ENCODE peak calls at places on chromosomes 13 and 19, in six cellular contexts. X, J, P, B, K and H are unnamed samples. For H3K27me3, the result is how much of the 10 kb centered on the place peaks cover.

GRCh38 chr13:105847532-105848295 is 687.7 kb downstream of the EFNB2 start:
- DNase-seq in X (no peak), J (no peak), P (peak), B (no peak), K (no peak), H (peak)

GRCh38 chr19:3866798-3867638 is 1.8 kb downstream of the ZFR2 start:
- DNase-seq in X (no peak), J (no peak), P (no peak), B (no peak), K (no peak), H (no peak)

GRCh38 chr19:18373892-18374629 is 11.9 kb upstream of the GDF15 start:
- DNase-seq in X (peak), J (peak), P (peak), B (peak), K (peak), H (peak)

GRCh38 chr19:14971474-14971873 is 8.2 kb downstream of the SLC1A6 start:
- DNase-seq in X (no peak), J (no peak), P (no peak), B (no peak), K (no peak), H (no peak)

GRCh38 chr13:30915691-30916541 is 9.8 kb downstream of the MEDAG start:
- DNase-seq in X (no peak), J (no peak), P (no peak), B (no peak), K (no peak), H (no peak)

GRCh38 chr19:12913871-12914690 is 5.0 kb downstream of the SYCE2 start:
- DNase-seq in X (no peak), J (peak), P (no peak), B (peak), K (no peak), H (no peak)

GRCh38 chr13:34258646-34259386 is 440.9 kb downstream of the RFC3 start:
- DNase-seq in X (no peak), J (no peak), P (no peak), B (no peak), K (no peak), H (no peak)

GRCh38 chr19:29586401-29586800 is 19.7 kb upstream of the POP4 start:
- DNase-seq in X (no peak), J (no peak), P (no peak), B (no peak), K (no peak), H (no peak)

GRCh38 chr19:44608391-44608821 is 5.0 kb upstream of the IGSF23 start:
- DNase-seq in X (no peak), J (no peak), P (peak), B (no peak), K (no peak), H (peak)

DNA sequence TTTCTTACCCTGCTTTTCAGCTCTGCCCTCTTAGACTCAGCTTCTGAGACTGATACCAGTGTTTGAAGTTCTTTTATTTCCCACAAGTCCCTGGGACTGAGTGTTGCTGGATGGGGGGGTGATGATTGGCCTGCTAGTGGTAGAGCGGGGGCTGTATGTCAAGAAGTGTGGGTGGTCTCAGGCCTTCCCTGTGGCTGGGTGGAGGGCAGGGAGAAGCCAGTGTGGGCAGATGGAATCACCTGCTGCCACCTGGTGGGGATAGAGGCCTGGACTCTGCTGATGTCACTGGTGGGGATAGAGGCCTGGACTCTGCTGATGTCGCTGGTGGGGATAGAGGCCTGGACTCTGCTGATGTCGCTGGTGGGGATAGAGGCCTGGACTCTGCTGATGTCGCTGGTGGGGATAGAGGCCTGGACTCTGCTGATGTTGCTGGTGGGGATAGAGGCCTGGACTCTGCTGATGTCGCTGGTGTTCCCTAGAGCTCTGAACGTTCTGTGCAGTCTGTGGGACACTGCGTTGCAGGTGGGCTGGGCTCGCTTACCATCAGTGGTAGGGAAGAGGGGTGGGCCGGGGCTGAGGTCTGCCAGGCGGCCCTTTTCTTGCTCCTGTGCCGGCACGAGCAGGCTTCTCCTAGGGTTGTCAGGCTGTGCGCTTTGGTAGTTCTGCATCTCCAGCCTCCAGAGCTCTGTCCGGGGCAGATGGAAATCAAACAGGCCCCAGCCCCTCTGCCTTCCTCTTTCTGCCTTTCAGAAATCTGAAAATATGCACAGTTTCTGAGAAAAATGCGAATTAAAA is 101.3 kb downstream of the ARHGEF7 start:
- DNase-seq in X (peak), J (no peak), P (peak), B (peak), K (no peak), H (peak)
- TF ChIP-seq CTCF in X (peak), J (peak), P (peak), B (peak), K (peak), H (peak)

GRCh38 chr19:5075603-5076002 is 106.7 kb downstream of the KDM4B start:
- DNase-seq in X (no peak), J (no peak), P (no peak), B (no peak), K (no peak), H (no peak)
- TF ChIP-seq EZH2phosphoT487 in X (no peak), J (no peak), P (no peak), B (no peak), K (no peak), H (no peak)

GRCh38 chr13:28533049-28533436 is 38.1 kb upstream of the FLT1 start:
- DNase-seq in X (peak), J (no peak), P (no peak), B (no peak), K (no peak), H (no peak)

GRCh38 chr13:28531195-28531955 is 36.4 kb upstream of the FLT1 start:
- DNase-seq in X (peak), J (no peak), P (peak), B (peak), K (no peak), H (peak)

GRCh38 chr13:28531956-28532225 is 37.0 kb upstream of the FLT1 start:
- DNase-seq in X (no peak), J (no peak), P (no peak), B (no peak), K (no peak), H (no peak)

GRCh38 chr13:28533441-28534166 is 38.7 kb upstream of the FLT1 start:
- DNase-seq in X (no peak), J (no peak), P (no peak), B (no peak), K (no peak), H (no peak)

GRCh38 chr13:28532226-28533048 is 37.5 kb upstream of the FLT1 start:
- DNase-seq in X (peak), J (no peak), P (no peak), B (peak), K (no peak), H (peak)
- H3K27me3 ChIP-seq in X (under half), J (under half), P (under half), B (half or more), K (under half), H (under half)

GRCh38 chr19:41263850-41264580 is at the start of gene HNRNPUL1:
- DNase-seq in X (peak), J (peak), P (peak), B (peak), K (peak), H (peak)
- TF ChIP-seq CTCF in X (peak), J (peak), P (peak), B (peak), K (peak), H (peak)

DNA sequence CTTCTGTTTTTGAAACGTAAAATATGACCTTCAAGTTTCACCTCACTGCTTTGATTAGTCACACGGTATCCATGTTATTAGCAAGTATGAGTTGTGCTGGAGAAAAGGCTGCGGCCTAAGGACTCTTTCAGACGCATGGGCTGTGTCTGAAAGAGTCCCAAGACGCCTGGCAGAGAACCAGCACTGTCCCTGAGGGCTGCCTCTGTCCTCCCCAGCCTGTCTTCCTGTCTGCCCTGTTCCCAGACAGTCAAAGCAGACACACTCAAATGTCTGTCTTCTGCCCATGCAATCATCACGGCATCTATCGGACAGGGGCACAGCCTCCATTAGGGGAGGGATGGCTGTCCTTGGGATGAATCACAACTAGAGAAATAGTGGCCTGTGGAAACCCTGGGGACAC is 65.5 kb downstream of the DPY19L3 start:
- DNase-seq in X (no peak), J (no peak), P (no peak), B (no peak), K (no peak), H (no peak)
- TF ChIP-seq EZH2phosphoT487 in X (no peak), J (no peak), P (no peak), B (no peak), K (no peak), H (no peak)

GRCh38 chr13:73059460-73060250 is 850 bp downstream of the KLF5 start:
- DNase-seq in X (peak), J (peak), P (peak), B (peak), K (no peak), H (peak)
- H3K27me3 ChIP-seq in X (half or more), J (under half), P (under half), B (half or more), K (under half), H (under half)